ENCODE peak calls at places on chromosome 20, in five cellular contexts. K is BE2C; G is fibroblast of mammary gland; P is fibroblast of lung; Z is CD8-positive, alpha-beta T cell. Q is an unnamed sample.

GRCh38 chr20:8183526-8183925 is 51.5 kb downstream of the PLCB1 start:
- DNase-seq in G (peak; percentile 33), K (no peak), Z (no peak), P (no peak), Q (no peak)

GRCh38 chr20:35254448-35254999 is 23.4 kb downstream of the MMP24OS start:
- DNase-seq in G (no peak), P (no peak), K (no peak), Z (no peak), Q (no peak)

GRCh38 chr20:51511861-51512619 is 30.5 kb downstream of the NFATC2 start:
- DNase-seq in G (peak; percentile 46), Z (no peak), P (no peak), K (no peak), Q (no peak)

GRCh38 chr20:62643521-62644043 is 1.3 kb downstream of the SLCO4A1 start:
- DNase-seq in Z (no peak), K (no peak), G (peak; percentile 10), P (no peak), Q (no peak)

GRCh38 chr20:56422131-56422823 is 10.2 kb downstream of the CASS4 start:
- DNase-seq in Z (no peak), G (peak; percentile 72), K (no peak), P (peak; percentile 73), Q (no peak)

GRCh38 chr20:41854765-41855164 is 236.6 kb upstream of the CHD6 start:
- DNase-seq in K (no peak), Z (no peak), G (peak; percentile 16), P (peak; percentile 0), Q (no peak)

GRCh38 chr20:36574278-36575065 is 1.1 kb downstream of the TGIF2 start:
- DNase-seq in Z (peak; percentile 62), P (peak; percentile 23), G (peak; percentile 26), K (peak; percentile 60), Q (peak; percentile 76)

GRCh38 chr20:23152308-23152892 is 66.3 kb upstream of the CD93 start:
- DNase-seq in G (peak; percentile 96), Z (no peak), P (peak; percentile 87), K (no peak), Q (no peak)

GRCh38 chr20:42024653-42025052 is 406.5 kb upstream of the CHD6 start:
- DNase-seq in P (no peak), G (no peak), K (no peak), Z (no peak), Q (peak; percentile 76)

GRCh38 chr20:44070139-44070900 is 116.7 kb downstream of the JPH2 start:
- DNase-seq in K (no peak), Z (peak; percentile 70), P (no peak), G (no peak), Q (no peak)

GRCh38 chr20:35134900-35135299 is 12.2 kb downstream of the EDEM2 start:
- DNase-seq in K (no peak), G (no peak), Z (no peak), P (no peak), Q (no peak)

GRCh38 chr20:20495719-20496474 is 128.0 kb downstream of the INSM1 start:
- DNase-seq in K (no peak), G (no peak), Z (no peak), P (no peak), Q (no peak)

GRCh38 chr20:35215066-35215956 is 11.2 kb upstream of the MMP24 start:
- DNase-seq in K (no peak), P (no peak), Z (no peak), G (peak; percentile 57), Q (no peak)

GRCh38 chr20:44104807-44105517 is 82.0 kb downstream of the JPH2 start:
- DNase-seq in P (peak; percentile 66), Z (no peak), K (peak; percentile 36), G (peak; percentile 79), Q (no peak)

GRCh38 chr20:4170621-4171537 is 155.5 kb upstream of the RNF24 start:
- DNase-seq in G (no peak), Z (no peak), P (no peak), K (no peak), Q (no peak)

GRCh38 chr20:51217347-51218045 is 194.6 kb upstream of the KCNG1 start:
- DNase-seq in K (no peak), Z (no peak), G (no peak), P (no peak), Q (no peak)

GRCh38 chr20:64079273-64080012 is at the start of gene RGS19:
- DNase-seq in K (peak; percentile 81), G (peak; percentile 44), Z (peak; percentile 65), P (peak; percentile 44), Q (peak; percentile 84)

GRCh38 chr20:64226686-64227576 is 28.6 kb upstream of the PCMTD2 start:
- DNase-seq in P (no peak), G (no peak), Z (peak; percentile 16), K (no peak), Q (no peak)

GRCh38 chr20:53917145-53918009 is 153.0 kb downstream of the BCAS1 start:
- DNase-seq in G (peak; percentile 72), Z (no peak), P (peak; percentile 42), K (peak; percentile 57), Q (no peak)

GRCh38 chr20:15986690-15987089 is 586.6 kb downstream of the KIF16B start:
- DNase-seq in K (no peak), P (no peak), Z (no peak), G (no peak), Q (no peak)

GRCh38 chr20:11692567-11692966 is 225.1 kb upstream of the BTBD3 start:
- DNase-seq in K (no peak), Z (no peak), P (no peak), G (no peak), Q (no peak)

GRCh38 chr20:48458601-48459385 is 369.0 kb downstream of the PREX1 start:
- DNase-seq in G (no peak), Z (no peak), P (no peak), K (no peak), Q (no peak)

GRCh38 chr20:61099786-61100185 is 152.3 kb upstream of the CDH4 start:
- DNase-seq in K (no peak), Z (no peak), G (no peak), P (peak; percentile 6), Q (no peak)

GRCh38 chr20:58294497-58295455 is 14.7 kb upstream of the RAB22A start:
- DNase-seq in K (no peak), G (no peak), Z (no peak), P (no peak), Q (no peak)

GRCh38 chr20:46709459-46710148 is at the start of gene SLC2A10:
- DNase-seq in G (peak; percentile 55), P (peak; percentile 58), Z (no peak), K (peak; percentile 31), Q (peak; percentile 78)

GRCh38 chr20:13141541-13141940 is 79.5 kb upstream of the ISM1 start:
- DNase-seq in K (no peak), G (peak; percentile 21), Z (no peak), P (no peak), Q (peak; percentile 30)

GRCh38 chr20:34385464-34385863 is 22.4 kb downstream of the ITCH start:
- DNase-seq in P (no peak), K (no peak), G (no peak), Z (no peak), Q (no peak)

GRCh38 chr20:60553095-60553494 is 594.9 kb downstream of the CDH26 start:
- DNase-seq in G (peak; percentile 16), P (peak; percentile 10), Z (no peak), K (no peak), Q (no peak)

GRCh38 chr20:35663813-35664543 is 722 bp downstream of the CPNE1 start:
- DNase-seq in G (peak; percentile 36), P (peak; percentile 14), K (peak; percentile 87), Z (peak; percentile 62), Q (peak; percentile 63)

GRCh38 chr20:37907677-37908397 is 4.9 kb downstream of the VSTM2L start:
- DNase-seq in K (peak; percentile 67), Z (no peak), P (no peak), G (peak; percentile 72), Q (peak; percentile 40)

GRCh38 chr20:50193851-50194830 is 3.5 kb downstream of the CEBPB start:
- DNase-seq in K (no peak), P (peak; percentile 41), G (peak; percentile 69), Z (no peak), Q (no peak)

GRCh38 chr20:62838511-62838910 is 21.7 kb downstream of the COL9A3 start:
- DNase-seq in G (no peak), P (no peak), Z (no peak), K (no peak), Q (no peak)

GRCh38 chr20:4891364-4891763 is 109.9 kb downstream of the SLC23A2 start:
- DNase-seq in K (no peak), Z (no peak), P (no peak), G (no peak), Q (no peak)

DNA sequence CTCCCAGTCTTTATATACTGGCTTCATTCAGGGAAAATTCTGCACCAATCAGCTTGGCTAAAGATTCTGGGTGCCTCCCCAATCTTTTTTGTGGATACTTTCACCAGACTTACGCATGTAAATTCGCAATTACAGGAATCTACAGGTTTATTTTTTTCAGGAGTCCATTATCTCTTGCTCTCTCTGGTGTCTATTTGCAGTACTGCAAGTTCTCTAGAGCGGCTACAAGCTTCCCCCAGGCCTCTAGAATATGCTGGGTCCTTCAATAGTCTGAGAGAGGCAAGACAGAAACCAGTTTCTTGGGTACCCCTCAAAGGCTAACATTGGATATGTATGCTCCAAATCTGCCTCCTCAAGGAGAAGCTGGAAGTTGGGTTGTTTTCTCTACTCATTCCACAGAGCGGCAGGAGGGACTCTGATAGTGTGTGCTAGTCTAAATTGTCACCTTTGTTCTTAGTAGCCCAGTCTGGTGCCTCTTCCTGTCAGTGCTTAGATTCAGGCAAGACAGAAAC is 58.5 kb downstream of the SUN5 start:
- DNase-seq in Z (no peak), P (peak; percentile 34), K (no peak), G (peak; percentile 21), Q (no peak)
- TF ChIP-seq CTCF in Z (peak; percentile 79), P (peak; percentile 60), K (peak; percentile 74), G (peak; percentile 53), Q (peak; percentile 58)

GRCh38 chr20:1423625-1424106 is 30.8 kb upstream of the FKBP1A start:
- DNase-seq in Z (no peak), G (peak; percentile 76), K (peak; percentile 42), P (peak; percentile 79), Q (peak; percentile 24)
- TF ChIP-seq CTCF in Z (no peak), G (no peak), K (peak; percentile 24), P (no peak), Q (peak; percentile 6)

GRCh38 chr20:45538209-45538798 is 978 bp downstream of the WFDC6 start:
- DNase-seq in P (no peak), Z (no peak), K (no peak), G (no peak), Q (no peak)
- TF ChIP-seq CTCF in P (no peak), Z (no peak), K (peak; percentile 15), G (no peak), Q (no peak)

GRCh38 chr20:9608639-9609440 is 94.5 kb downstream of the LAMP5 start:
- DNase-seq in Z (no peak), P (no peak), G (no peak), K (peak; percentile 33), Q (no peak)

GRCh38 chr20:9611921-9612320 is 97.5 kb downstream of the LAMP5 start:
- DNase-seq in P (no peak), Z (no peak), G (no peak), K (no peak), Q (no peak)

GRCh38 chr20:9610665-9611064 is 96.3 kb downstream of the LAMP5 start:
- DNase-seq in Z (no peak), K (no peak), P (no peak), G (no peak), Q (no peak)

GRCh38 chr20:9613871-9614270 is 99.5 kb downstream of the LAMP5 start:
- DNase-seq in Z (no peak), K (no peak), P (no peak), G (peak; percentile 2), Q (no peak)

GRCh38 chr20:9609892-9610502 is 95.6 kb downstream of the LAMP5 start:
- DNase-seq in P (peak; percentile 82), Z (peak; percentile 5), G (peak; percentile 77), K (peak; percentile 73), Q (peak; percentile 73)
- TF ChIP-seq CTCF in P (peak; percentile 63), Z (peak; percentile 31), G (peak; percentile 58), K (peak; percentile 71), Q (peak; percentile 71)

Q was measured in nephron progenitor cell.